ENCODE peak calls at places on chromosomes 11 and 22, in four cellular contexts. K, J, I and C are unnamed samples.

GRCh38 chr11:132941024-132941646 is 591.2 kb downstream of the OPCML start:
- DNase-seq in J (peak), I (no peak), K (no peak), C (peak)

GRCh38 chr11:36500315-36500721 is 9.8 kb downstream of the TRAF6 start:
- DNase-seq in K (peak), J (peak), I (no peak), C (peak)

GRCh38 chr11:14645247-14645912 is 1.8 kb downstream of the PDE3B start:
- DNase-seq in I (no peak), K (peak), J (peak), C (no peak)

GRCh38 chr22:35195821-35196220 is 61.5 kb upstream of the HMGXB4 start:
- DNase-seq in I (no peak), J (no peak), K (no peak), C (no peak)

GRCh38 chr11:27408231-27408630 is 45.2 kb upstream of the CCDC34 start:
- DNase-seq in I (no peak), J (no peak), K (no peak), C (no peak)

GRCh38 chr11:78149646-78150045 is 10.2 kb upstream of the ALG8 start:
- DNase-seq in J (peak), K (peak), I (no peak), C (no peak)

GRCh38 chr11:104442320-104442719 is 278.4 kb upstream of the PDGFD start:
- DNase-seq in I (no peak), K (no peak), J (no peak), C (no peak)

GRCh38 chr22:49091451-49091850 is 736.2 kb downstream of the BRD1 start:
- DNase-seq in K (no peak), I (no peak), J (no peak), C (no peak)

GRCh38 chr11:19441752-19442553 is 201.2 kb upstream of the E2F8 start:
- DNase-seq in J (peak), K (peak), I (peak), C (peak)

GRCh38 chr11:134266841-134267251 is 9.3 kb upstream of the GLB1L3 start:
- DNase-seq in J (peak), I (no peak), K (no peak), C (no peak)

GRCh38 chr11:109236696-109237095 is 185.3 kb upstream of the C11orf87 start:
- DNase-seq in K (no peak), I (no peak), J (no peak), C (no peak)

GRCh38 chr11:19561011-19561410 is 151.6 kb upstream of the NAV2 start:
- DNase-seq in K (no peak), I (no peak), J (peak), C (no peak)

GRCh38 chr22:47014636-47014930 is 252.1 kb downstream of the TBC1D22A start:
- DNase-seq in I (no peak), J (no peak), K (no peak), C (no peak)

GRCh38 chr11:76665172-76665571 is 5.4 kb downstream of the LRRC32 start:
- DNase-seq in I (no peak), J (no peak), K (no peak), C (no peak)

GRCh38 chr11:110125632-110126031 is 32.4 kb downstream of the ZC3H12C start:
- DNase-seq in J (peak), K (no peak), I (no peak), C (peak)

GRCh38 chr22:50186181-50186731 is 543 bp downstream of the TRABD start:
- DNase-seq in I (no peak), J (no peak), K (no peak), C (no peak)

GRCh38 chr11:78406568-78407196 is 10.9 kb downstream of the GAB2 start:
- DNase-seq in K (no peak), J (no peak), I (no peak), C (no peak)

GRCh38 chr22:21837184-21837979 is 30.1 kb downstream of the MAPK1 start:
- DNase-seq in K (peak), I (no peak), J (peak), C (no peak)

GRCh38 chr11:73652046-73652730 is 5.8 kb downstream of the PLEKHB1 start:
- DNase-seq in J (no peak), K (no peak), I (no peak), C (no peak)

GRCh38 chr11:1568451-1568911 is 3.6 kb downstream of the DUSP8 start:
- DNase-seq in I (no peak), J (no peak), K (no peak), C (no peak)

GRCh38 chr22:32788884-32789624 is 12.5 kb upstream of the TIMP3 start:
- DNase-seq in K (no peak), I (no peak), J (peak), C (no peak)

DNA sequence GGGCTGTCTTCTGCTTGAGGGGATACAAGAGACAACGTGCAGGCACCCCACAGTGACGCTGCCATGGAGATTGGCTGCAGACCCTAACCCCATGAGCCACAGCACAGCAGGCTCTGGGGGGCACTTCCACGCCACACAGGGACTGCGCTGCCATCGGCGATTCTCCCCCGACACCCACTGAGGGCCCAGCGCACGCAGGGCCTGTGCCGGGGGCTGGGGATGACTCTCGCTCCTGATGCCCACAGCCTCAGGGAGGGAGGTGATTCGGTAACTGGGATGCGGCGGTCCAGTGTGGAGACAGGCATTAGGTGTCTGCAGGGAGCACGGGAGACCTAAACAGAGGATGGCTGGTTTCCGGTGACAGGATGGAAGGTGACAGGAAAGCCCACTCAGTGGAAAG is 37.8 kb downstream of the EFCAB6 start:
- DNase-seq in K (no peak), I (no peak), J (no peak), C (no peak)
- TF ChIP-seq CEBPB in K (no peak), I (no peak), J (no peak), C (no peak)

GRCh38 chr11:64238999-64239398 is 1.9 kb upstream of the FKBP2 start:
- DNase-seq in K (no peak), I (no peak), J (no peak), C (no peak)

GRCh38 chr11:64240467-64241174 is at the start of gene FKBP2:
- DNase-seq in K (peak), I (peak), J (peak), C (peak)

GRCh38 chr11:64241430-64242153 is 697 bp downstream of the FKBP2 start:
- DNase-seq in I (no peak), K (peak), J (peak), C (peak)

GRCh38 chr11:64241175-64241429 is 207 bp downstream of the FKBP2 start:
- DNase-seq in I (peak), K (no peak), J (no peak), C (no peak)

DNA sequence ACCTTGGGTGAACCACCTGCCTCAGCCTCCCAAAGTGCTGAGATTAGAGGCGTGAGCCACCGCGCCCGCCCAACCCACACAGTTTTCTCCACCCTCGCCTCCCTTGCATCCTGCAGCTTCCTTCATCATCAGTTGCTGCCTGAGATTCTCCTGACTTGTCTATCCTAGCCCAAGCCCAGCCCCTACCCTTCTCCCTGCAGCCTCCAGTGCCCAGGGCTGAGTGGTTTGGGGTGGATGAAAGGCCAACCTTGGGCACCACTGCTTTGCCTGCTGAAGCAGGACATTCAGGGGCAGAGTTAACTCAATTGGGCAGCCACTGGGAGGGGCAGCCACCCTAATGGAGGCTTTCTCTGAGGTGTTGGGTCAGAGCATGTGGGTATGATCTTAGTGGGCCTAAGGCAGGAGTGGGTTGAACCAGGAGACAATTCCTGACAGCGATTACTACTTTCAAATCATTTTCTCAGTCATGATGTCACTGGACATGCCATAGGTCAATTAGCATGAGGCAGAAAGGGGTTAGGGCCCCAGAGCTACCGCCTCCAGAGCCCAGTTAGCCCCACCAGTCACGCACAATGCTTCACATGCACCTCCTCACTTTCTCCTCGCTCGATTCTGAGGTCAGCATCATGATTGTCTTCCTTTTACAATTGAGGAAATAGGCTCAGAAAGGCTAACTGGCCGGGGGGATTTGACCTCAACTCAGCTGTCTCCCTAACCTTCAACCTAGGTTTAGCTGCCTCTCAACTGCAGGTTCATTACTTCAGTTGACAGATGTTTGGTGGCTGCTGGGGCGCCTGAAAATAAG is 1.0 kb upstream of the FKBP2 start:
- DNase-seq in K (no peak), I (peak), J (no peak), C (no peak)
- H3K4me3 ChIP-seq in K (peak), I (peak), J (peak), C (peak)

DNA sequence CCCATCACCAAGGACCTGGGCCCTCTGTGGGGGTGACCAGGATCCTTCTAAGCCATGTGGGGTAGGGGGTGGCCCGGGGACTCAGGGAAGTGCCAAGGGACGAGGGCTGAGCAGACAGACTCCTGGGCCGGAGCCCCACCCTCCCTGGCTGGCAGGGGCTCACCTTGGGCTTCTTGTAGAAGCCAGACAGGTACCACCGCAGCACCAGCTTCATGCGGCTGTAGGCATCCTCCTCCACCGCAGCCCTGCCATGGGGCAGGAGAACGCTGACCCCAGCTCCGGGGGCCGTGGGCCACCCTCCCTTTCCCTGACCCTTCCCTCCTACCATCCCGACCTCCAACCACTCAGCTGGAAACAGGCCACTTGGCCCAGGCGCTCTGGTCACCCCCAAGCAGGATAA is 45.9 kb upstream of the CARS1 start:
- DNase-seq in I (no peak), J (no peak), K (no peak), C (no peak)
- TF ChIP-seq RCOR1 in I (no peak), J (no peak), K (no peak), C (no peak)

GRCh38 chr11:79536155-79536917 is 95.5 kb upstream of the TENM4 start:
- DNase-seq in K (no peak), I (no peak), J (no peak), C (no peak)
- TF ChIP-seq CEBPB in K (no peak), I (no peak), J (no peak), C (no peak)

GRCh38 chr11:66016793-66017177 is 5.0 kb downstream of the CST6 start:
- DNase-seq in K (no peak), I (no peak), J (no peak), C (no peak)

GRCh38 chr11:66020212-66020611 is 6.1 kb downstream of the CATSPER1 start:
- DNase-seq in J (no peak), K (no peak), I (no peak), C (no peak)

GRCh38 chr11:66022401-66023185 is 3.7 kb downstream of the CATSPER1 start:
- DNase-seq in K (peak), I (no peak), J (peak), C (peak)

GRCh38 chr11:66017354-66017753 is 5.5 kb downstream of the CST6 start:
- DNase-seq in J (no peak), I (no peak), K (no peak), C (peak)

DNA sequence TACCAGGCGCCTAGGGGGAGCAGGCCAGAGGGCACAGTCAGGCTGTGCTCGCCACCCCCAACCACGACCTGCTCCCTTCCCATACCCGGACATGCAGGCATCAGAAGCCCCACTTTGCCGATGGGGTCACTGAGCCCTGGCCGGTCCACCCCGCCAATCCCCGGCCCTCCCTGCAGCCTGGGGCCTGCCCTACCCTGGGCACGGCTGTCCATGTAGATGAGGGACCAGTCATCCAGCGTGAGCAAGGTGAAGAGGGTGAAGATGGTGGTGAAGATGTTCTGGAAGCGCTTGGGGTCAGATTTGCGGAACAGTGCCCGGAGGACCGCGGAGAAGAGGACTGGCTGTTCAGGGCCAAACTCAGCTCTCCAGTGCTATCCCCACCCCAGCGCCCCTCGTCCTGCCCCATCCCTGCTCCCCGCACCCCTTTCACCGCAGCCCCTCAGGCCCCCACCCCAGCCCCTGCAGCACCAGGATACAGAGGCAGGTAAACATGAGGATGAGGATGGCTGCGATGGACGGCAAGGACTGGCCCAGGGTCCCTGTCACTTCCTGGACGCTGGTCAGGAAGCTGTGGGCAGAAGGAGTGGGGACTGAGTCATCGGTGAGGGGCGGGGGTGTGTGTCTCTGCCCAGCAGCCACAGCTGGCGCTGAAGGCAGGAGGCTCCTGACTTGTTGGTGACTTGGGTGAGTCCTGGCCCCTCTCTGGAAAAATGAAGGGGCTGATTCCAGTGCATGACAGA is 5.5 kb downstream of the CATSPER1 start:
- DNase-seq in K (peak), J (peak), I (no peak), C (peak)
- H3K4me3 ChIP-seq in K (no peak), J (no peak), I (no peak), C (no peak)

DNA sequence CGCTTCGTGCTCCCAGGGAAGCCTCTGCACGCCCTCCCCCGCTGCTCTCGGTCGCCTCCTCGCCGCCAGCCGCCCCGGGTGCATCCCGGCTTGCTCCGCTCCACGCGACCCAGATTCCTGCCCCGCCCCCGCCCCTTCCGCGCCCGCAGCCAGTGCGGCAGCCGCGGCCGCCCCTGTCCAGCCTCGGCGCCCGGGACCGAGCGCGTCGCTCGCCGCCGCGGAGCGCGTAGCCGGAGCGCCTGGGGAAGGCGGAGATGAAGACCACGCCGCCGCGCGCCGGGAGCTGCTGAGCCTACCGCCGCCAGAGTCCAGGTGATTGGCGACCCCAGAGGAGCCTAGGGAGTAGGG is at the start of gene ELMOD1:
- DNase-seq in I (no peak), K (peak), J (peak), C (peak)
- TF ChIP-seq RCOR1 in I (no peak), K (no peak), J (no peak), C (no peak)

DNA sequence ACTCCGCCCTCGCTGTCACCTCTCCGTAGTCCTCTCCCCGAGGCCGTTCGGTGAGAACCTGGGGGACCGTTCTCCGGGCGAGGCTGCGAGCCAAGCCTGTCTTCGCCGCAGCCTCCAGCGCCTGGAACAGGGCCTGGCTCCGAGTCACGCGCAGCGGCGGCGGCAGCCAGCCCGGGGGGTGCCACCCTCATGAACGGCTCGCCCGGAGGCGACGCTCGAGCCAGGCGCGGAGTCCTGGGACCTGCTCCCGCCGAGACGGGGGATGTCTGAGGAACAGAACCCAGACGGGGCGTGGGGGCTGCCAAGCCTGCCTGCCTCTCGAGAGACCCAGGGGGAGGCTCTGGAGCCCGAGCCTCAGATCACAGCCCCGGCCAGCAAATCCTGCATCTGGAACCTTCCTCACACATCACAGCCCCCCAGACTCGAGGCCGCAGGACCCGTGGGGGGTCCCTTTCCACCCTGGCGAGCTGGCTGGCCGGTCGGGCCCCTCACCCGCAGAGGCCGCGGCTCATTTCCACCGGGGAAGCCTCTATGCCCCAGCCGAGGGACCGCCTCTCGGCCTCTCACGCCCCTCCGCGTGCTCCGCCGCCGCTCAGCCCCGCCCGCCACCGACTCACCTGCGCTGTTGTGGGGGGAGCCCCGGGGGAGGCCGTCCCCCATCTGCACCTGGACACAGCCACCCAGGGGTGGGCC is 4.1 kb downstream of the SHISA8 start:
- DNase-seq in K (no peak), J (no peak), I (no peak), C (no peak)
- TF ChIP-seq CEBPB in K (no peak), J (no peak), I (no peak), C (no peak)

GRCh38 chr22:27780161-27780575 is 21.4 kb downstream of the MN1 start:
- DNase-seq in J (no peak), K (no peak), I (no peak), C (no peak)
- H3K4me3 ChIP-seq in J (no peak), K (no peak), I (no peak), C (no peak)

GRCh38 chr11:123303924-123304323 is 108.9 kb upstream of the CLMP start:
- DNase-seq in I (peak), K (no peak), J (no peak), C (no peak)
- TF ChIP-seq RCOR1 in I (no peak), K (no peak), J (no peak), C (no peak)

GRCh38 chr11:44066732-44067131 is 662 bp downstream of the ACCS start:
- DNase-seq in J (peak), I (no peak), K (no peak), C (no peak)
- TF ChIP-seq CEBPB in J (no peak), I (no peak), K (no peak), C (no peak)